ENCODE peak calls at places on chromosomes 4 and X, in seven cellular contexts. O is fibroblast of pulmonary artery, F is PC-3, A is Calu3, K is fibroblast of the aortic adventitia, L is cardiac muscle cell, R is GM20000. Z is an unnamed sample.

GRCh38 chrX:119512145-119512800 is 44.0 kb downstream of the SLC25A5 start:
- DNase-seq in O (peak; percentile 80), F (peak; percentile 85), A (peak; percentile 76), K (peak; percentile 75), L (peak; percentile 81), R (peak; percentile 45), Z (peak; percentile 65)

GRCh38 chr4:139324620-139325019 is 22.3 kb upstream of the NDUFC1 start:
- DNase-seq in O (no peak), F (no peak), A (no peak), K (no peak), L (no peak), R (no peak), Z (no peak)

GRCh38 chr4:679571-680083 is 5.3 kb downstream of the MYL5 start:
- DNase-seq in O (no peak), F (no peak), A (no peak), K (no peak), L (no peak), R (no peak), Z (no peak)

GRCh38 chr4:182547435-182547834 is 304.2 kb downstream of the TENM3 start:
- DNase-seq in O (no peak), F (no peak), A (no peak), K (no peak), L (no peak), R (peak; percentile 47), Z (no peak)

GRCh38 chr4:153207561-153207960 is 3.3 kb downstream of the TRIM2 start:
- DNase-seq in O (peak; percentile 38), F (peak; percentile 23), A (peak; percentile 58), K (no peak), L (peak; percentile 29), R (no peak), Z (peak; percentile 66)

GRCh38 chr4:6461301-6462165 is 10.9 kb downstream of the PPP2R2C start:
- DNase-seq in O (no peak), F (no peak), A (no peak), K (no peak), L (no peak), R (no peak), Z (no peak)

GRCh38 chr4:130603043-130603442 is 1507.1 kb downstream of the C4orf33 start:
- DNase-seq in O (no peak), F (no peak), A (no peak), K (no peak), L (no peak), R (no peak), Z (no peak)

GRCh38 chrX:123081766-123082165 is 102.3 kb upstream of the GRIA3 start:
- DNase-seq in O (no peak), F (no peak), A (no peak), K (peak; percentile 60), L (no peak), R (no peak), Z (no peak)

GRCh38 chrX:93428497-93428896 is 244.9 kb downstream of the NAP1L3 start:
- DNase-seq in O (no peak), F (no peak), A (no peak), K (no peak), L (no peak), R (no peak), Z (no peak)

GRCh38 chr4:123564758-123565346 is 168.3 kb downstream of the SPRY1 start:
- DNase-seq in O (peak; percentile 87), F (peak; percentile 78), A (peak; percentile 68), K (peak; percentile 70), L (peak; percentile 86), R (peak; percentile 76), Z (peak; percentile 40)

GRCh38 chrX:132652871-132653270 is 164.0 kb upstream of the MBNL3 start:
- DNase-seq in O (no peak), F (no peak), A (no peak), K (no peak), L (no peak), R (no peak), Z (no peak)

GRCh38 chr4:163606885-163607284 is 112.4 kb downstream of the TMA16 start:
- DNase-seq in O (no peak), F (no peak), A (no peak), K (no peak), L (no peak), R (no peak), Z (no peak)

GRCh38 chr4:42050850-42051249 is 60.5 kb downstream of the SLC30A9 start:
- DNase-seq in O (no peak), F (no peak), A (no peak), K (no peak), L (peak; percentile 5), R (no peak), Z (no peak)

GRCh38 chr4:127141857-127142256 is 490.9 kb upstream of the INTU start:
- DNase-seq in O (peak; percentile 36), F (peak; percentile 10), A (no peak), K (peak; percentile 35), L (peak; percentile 51), R (no peak), Z (no peak)

GRCh38 chr4:8838911-8839431 is 32.7 kb downstream of the HMX1 start:
- DNase-seq in O (no peak), F (no peak), A (no peak), K (no peak), L (no peak), R (no peak), Z (no peak)

GRCh38 chrX:50183891-50184290 is 16.9 kb downstream of the AKAP4 start:
- DNase-seq in O (no peak), F (no peak), A (no peak), K (no peak), L (no peak), R (no peak), Z (no peak)

GRCh38 chrX:72121381-72121780 is 10.3 kb downstream of the RTL5 start:
- DNase-seq in O (peak; percentile 62), F (peak; percentile 85), A (no peak), K (peak; percentile 75), L (peak; percentile 63), R (no peak), Z (no peak)

GRCh38 chrX:111352424-111352823 is 59.6 kb downstream of the DCX start:
- DNase-seq in O (peak; percentile 1), F (peak; percentile 8), A (peak; percentile 16), K (peak; percentile 33), L (peak; percentile 58), R (no peak), Z (no peak)

GRCh38 chr4:79611026-79611425 is 203.0 kb upstream of the GK2 start:
- DNase-seq in O (no peak), F (no peak), A (no peak), K (no peak), L (no peak), R (no peak), Z (no peak)

GRCh38 chr4:75254745-75255144 is 259.5 kb downstream of the RCHY1 start:
- DNase-seq in O (peak; percentile 11), F (no peak), A (no peak), K (no peak), L (peak; percentile 46), R (no peak), Z (no peak)

GRCh38 chrX:129791961-129792570 is 12.3 kb downstream of the SASH3 start:
- DNase-seq in O (no peak), F (no peak), A (no peak), K (peak; percentile 9), L (no peak), R (no peak), Z (no peak)

GRCh38 chrX:129792586-129793291 is 13.0 kb downstream of the SASH3 start:
- DNase-seq in O (no peak), F (no peak), A (no peak), K (no peak), L (no peak), R (no peak), Z (no peak)

GRCh38 chrX:129790808-129791207 is 11.1 kb downstream of the SASH3 start:
- DNase-seq in O (no peak), F (no peak), A (no peak), K (no peak), L (no peak), R (no peak), Z (no peak)

GRCh38 chrX:129790146-129790545 is 10.4 kb downstream of the SASH3 start:
- DNase-seq in O (no peak), F (no peak), A (no peak), K (no peak), L (no peak), R (no peak), Z (no peak)

GRCh38 chrX:129791336-129791735 is 11.6 kb downstream of the SASH3 start:
- DNase-seq in O (no peak), F (no peak), A (no peak), K (no peak), L (no peak), R (no peak), Z (no peak)
- TF ChIP-seq CTCF in O (no peak), F (no peak), A (no peak), K (no peak), L (no peak), R (no peak), Z (no peak)

GRCh38 chrX:614136-614535 is 16.5 kb upstream of the SHOX start:
- DNase-seq in O (no peak), F (no peak), A (no peak), K (no peak), L (no peak), R (no peak), Z (no peak)
- TF ChIP-seq CTCF in O (no peak), F (no peak), A (no peak), K (no peak), L (no peak), R (no peak), Z (no peak)

DNA sequence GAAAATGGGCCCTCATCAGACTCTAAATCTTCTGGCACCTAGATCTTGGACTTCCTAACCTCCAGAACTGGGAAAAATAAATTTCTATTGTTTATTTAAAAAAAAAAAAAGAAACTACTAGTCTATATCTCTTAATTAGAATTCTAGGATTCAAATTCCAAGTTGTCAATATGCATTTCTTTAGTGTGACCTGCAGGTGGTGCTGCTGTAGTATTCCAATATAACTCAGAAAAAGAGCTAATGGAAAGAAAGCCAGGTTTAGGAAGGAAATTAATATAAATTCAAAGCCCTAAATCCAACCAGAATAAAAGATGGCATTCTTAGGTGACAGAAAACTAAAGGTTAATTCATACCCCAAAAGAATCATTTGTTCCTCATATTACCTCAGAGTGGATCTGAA is 80.0 kb upstream of the NALF2 start:
- DNase-seq in O (peak; percentile 30), F (peak; percentile 22), A (peak; percentile 1), K (peak; percentile 28), L (peak; percentile 30), R (no peak), Z (no peak)
- TF ChIP-seq CTCF in O (peak; percentile 40), F (peak; percentile 42), A (no peak), K (peak; percentile 27), L (peak; percentile 38), R (no peak), Z (peak; percentile 33)

DNA sequence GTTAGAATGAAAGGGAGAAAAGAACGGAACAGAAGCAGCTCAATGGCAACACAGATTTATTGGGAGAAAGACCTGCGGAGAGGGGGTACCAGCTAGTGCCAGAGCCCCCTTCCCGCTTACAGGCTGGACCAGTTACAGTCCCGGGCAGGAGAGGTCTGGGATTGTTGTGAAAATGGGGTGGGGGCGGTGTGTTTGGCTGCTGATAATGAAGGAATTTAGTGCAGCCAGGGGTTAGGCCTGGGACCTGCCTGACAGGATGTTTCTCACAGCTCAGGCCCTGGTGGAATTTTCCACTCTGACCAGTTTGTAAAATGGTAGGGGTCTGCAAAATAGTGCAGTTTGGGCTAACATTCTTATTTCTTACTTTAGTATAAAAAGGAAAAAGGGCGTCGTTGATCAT is 75.4 kb upstream of the SPIN4 start:
- DNase-seq in O (no peak), F (no peak), A (no peak), K (no peak), L (no peak), R (no peak), Z (no peak)
- TF ChIP-seq CTCF in O (no peak), F (no peak), A (no peak), K (no peak), L (no peak), R (no peak), Z (no peak)

GRCh38 chr4:88284378-88285234 is at the start of gene PPM1K:
- DNase-seq in O (peak; percentile 99), F (peak; percentile 96), A (peak; percentile 97), K (peak; percentile 98), L (peak; percentile 99), R (peak; percentile 93), Z (peak; percentile 99)
- TF ChIP-seq CTCF in O (no peak), F (no peak), A (no peak), K (peak; percentile 18), L (peak; percentile 9), R (no peak), Z (no peak)

Z was measured in glutamatergic neuron.